ENCODE peak calls at places on chromosomes 13 and 19, in four cellular contexts. S is body of pancreas, J is tibial nerve, Z is A549. O is an unnamed sample.

GRCh38 chr13:42272776-42273175 is 824 bp downstream of the AKAP11 start:
- DNase-seq in S (no peak), J (no peak), Z (no peak), O (no peak)

GRCh38 chr19:53580871-53581835 is 43.2 kb downstream of the ZNF331 start:
- DNase-seq in S (no peak), J (no peak), Z (no peak), O (no peak)

GRCh38 chr19:48539503-48540096 is 12.4 kb upstream of the SULT2B1 start:
- DNase-seq in S (peak; percentile 35), J (no peak), Z (peak; percentile 69), O (peak; percentile 53)

GRCh38 chr13:49319555-49320350 is 72.0 kb downstream of the CDADC1 start:
- DNase-seq in S (no peak), J (no peak), Z (no peak), O (no peak)

GRCh38 chr19:11464333-11465265 is 16.2 kb downstream of the ELAVL3 start:
- DNase-seq in S (no peak), J (no peak), Z (no peak), O (no peak)

GRCh38 chr19:2775556-2776430 is 7.3 kb downstream of the SGTA start:
- DNase-seq in S (peak; percentile 30), J (peak; percentile 53), Z (no peak), O (peak; percentile 64)

GRCh38 chr19:12721656-12722565 is 1.8 kb downstream of the TNPO2 start:
- DNase-seq in S (peak; percentile 69), J (no peak), Z (peak; percentile 31), O (peak; percentile 69)

GRCh38 chr13:92989301-92989700 is 237.3 kb upstream of the GPC6 start:
- DNase-seq in S (no peak), J (no peak), Z (no peak), O (no peak)

GRCh38 chr13:51148223-51148951 is 37.3 kb upstream of the C13orf42 start:
- DNase-seq in S (no peak), J (no peak), Z (no peak), O (no peak)

GRCh38 chr19:18612772-18613588 is at the start of gene TMEM59L:
- DNase-seq in S (no peak), J (no peak), Z (no peak), O (no peak)

GRCh38 chr19:18649371-18650047 is 12.7 kb downstream of the KLHL26 start:
- DNase-seq in S (no peak), J (peak; percentile 64), Z (no peak), O (no peak)

GRCh38 chr13:43698743-43699142 is 88.0 kb downstream of the ENOX1 start:
- DNase-seq in S (no peak), J (no peak), Z (no peak), O (no peak)

GRCh38 chr19:47676811-47677210 is 36.4 kb upstream of the EHD2 start:
- DNase-seq in S (no peak), J (no peak), Z (no peak), O (no peak)

GRCh38 chr13:60267498-60268202 is 103.9 kb upstream of the DIAPH3 start:
- DNase-seq in S (peak; percentile 45), J (no peak), Z (no peak), O (no peak)

GRCh38 chr13:106570354-106570822 is 2.5 kb upstream of the ARGLU1 start:
- DNase-seq in S (peak; percentile 83), J (peak; percentile 20), Z (peak; percentile 52), O (peak; percentile 80)

GRCh38 chr13:34302596-34302995 is 484.6 kb downstream of the RFC3 start:
- DNase-seq in S (no peak), J (no peak), Z (no peak), O (no peak)

GRCh38 chr13:91347996-91348905 is 764 bp downstream of the MIR17HG start:
- DNase-seq in S (peak; percentile 42), J (peak; percentile 20), Z (peak; percentile 48), O (peak; percentile 53)

GRCh38 chr13:36804588-36804987 is 14.4 kb upstream of the RFXAP start:
- DNase-seq in S (no peak), J (no peak), Z (no peak), O (no peak)

GRCh38 chr19:33514885-33515485 is 6.6 kb downstream of the PEPD start:
- DNase-seq in S (no peak), J (no peak), Z (no peak), O (no peak)

GRCh38 chr19:44718441-44719261 is 19.7 kb downstream of the CEACAM16 start:
- DNase-seq in S (peak; percentile 97), J (no peak), Z (peak; percentile 90), O (peak; percentile 93)

GRCh38 chr19:10780368-10780767 is 55.6 kb downstream of the TMED1 start:
- DNase-seq in S (no peak), J (no peak), Z (no peak), O (no peak)

GRCh38 chr13:46296920-46297319 is 85.2 kb downstream of the LRRC63 start:
- DNase-seq in S (no peak), J (no peak), Z (no peak), O (no peak)

GRCh38 chr19:54209058-54209747 is 8.5 kb downstream of the RPS9 start:
- DNase-seq in S (no peak), J (no peak), Z (no peak), O (no peak)

GRCh38 chr19:19034204-19034624 is 811 bp downstream of the ARMC6 start:
- DNase-seq in S (no peak), J (no peak), Z (peak; percentile 86), O (peak; percentile 49)

GRCh38 chr13:48009298-48009697 is 8.2 kb upstream of the SUCLA2 start:
- DNase-seq in S (no peak), J (no peak), Z (peak; percentile 5), O (no peak)

GRCh38 chr19:55117063-55117635 is 288 bp downstream of the PPP1R12C start:
- DNase-seq in S (no peak), J (no peak), Z (no peak), O (no peak)

GRCh38 chr13:98461525-98462240 is 115.2 kb downstream of the STK24 start:
- DNase-seq in S (no peak), J (no peak), Z (no peak), O (no peak)

GRCh38 chr13:51269039-51269438 is 46.8 kb downstream of the FAM124A start:
- DNase-seq in S (no peak), J (no peak), Z (no peak), O (no peak)

DNA sequence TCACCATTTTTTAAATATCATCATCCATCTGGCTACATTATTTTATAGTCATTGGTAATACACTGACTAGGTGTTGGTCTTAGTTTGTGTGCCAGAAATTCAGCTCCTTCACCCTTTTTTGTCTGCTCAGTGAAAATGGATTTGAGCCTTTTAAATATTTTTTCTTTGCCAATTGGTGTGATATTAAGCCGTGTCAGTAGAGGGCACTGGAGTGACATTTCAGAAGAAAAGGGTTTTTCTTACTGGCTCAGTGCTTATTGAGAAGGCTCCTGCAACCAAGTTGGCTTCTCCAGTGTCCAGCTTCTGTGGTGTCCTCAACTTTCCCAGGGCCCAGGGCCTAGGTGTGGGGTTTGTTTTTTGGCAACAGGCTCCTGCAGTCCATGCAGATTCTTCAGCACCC is 546.6 kb downstream of the DACH1 start:
- DNase-seq in S (no peak), J (no peak), Z (no peak), O (no peak)
- TF ChIP-seq CTCF in S (peak; percentile 38), J (no peak), Z (no peak), O (no peak)

GRCh38 chr13:110309159-110309476 is 2.0 kb downstream of the COL4A2 start:
- DNase-seq in S (no peak), J (no peak), Z (no peak), O (no peak)
- H3K4me1 ChIP-seq in S (peaks cover 64% of the 10 kb centered on the region), J (no peaks in the 10 kb centered on the region), Z (peaks cover 59% of the 10 kb centered on the region), O (peaks cover 84% of the 10 kb centered on the region)

GRCh38 chr13:101115762-101116161 is 300.5 kb downstream of the NALCN start:
- DNase-seq in S (no peak), J (no peak), Z (no peak), O (no peak)
- TF ChIP-seq CTCF in S (no peak), J (no peak), Z (no peak), O (no peak)

DNA sequence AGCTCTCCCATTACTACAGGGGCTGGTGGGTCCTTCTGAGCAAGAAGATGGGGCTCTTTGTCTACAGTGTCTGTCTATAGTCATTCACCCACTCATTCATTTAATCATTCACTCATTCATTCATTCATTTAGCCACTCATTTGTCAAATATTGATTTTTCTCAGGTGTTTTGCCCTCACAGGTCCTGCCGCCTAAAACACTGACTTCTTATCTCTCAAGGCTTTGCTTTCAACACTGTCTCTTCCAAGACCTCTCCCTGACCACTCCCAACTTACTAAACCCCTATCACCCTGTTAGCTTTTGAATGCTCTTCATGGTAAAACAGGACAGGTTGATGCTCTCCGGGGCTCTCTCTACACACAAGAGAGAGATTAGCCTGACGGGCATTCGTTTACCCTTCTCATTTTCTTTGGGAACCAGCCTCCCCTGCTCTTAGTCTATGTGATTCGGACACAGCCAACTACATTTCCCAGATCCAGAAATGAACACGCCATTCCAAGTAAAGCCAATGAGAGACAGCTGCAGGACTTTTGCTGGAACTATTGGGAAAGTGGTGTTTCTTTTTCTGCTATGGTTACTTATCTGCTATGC is 22.7 kb downstream of the FAM187B start:
- DNase-seq in S (no peak), J (no peak), Z (no peak), O (no peak)
- H3K4me1 ChIP-seq in S (peaks cover 11% of the 10 kb centered on the region), J (no peaks in the 10 kb centered on the region), Z (no peaks in the 10 kb centered on the region), O (peaks cover 23% of the 10 kb centered on the region)

GRCh38 chr19:49678970-49679831 is 2.1 kb downstream of the PRMT1 start:
- DNase-seq in S (no peak), J (no peak), Z (no peak), O (no peak)
- TF ChIP-seq CTCF in S (no peak), J (no peak), Z (no peak), O (no peak)